ENCODE peak calls at places on chromosomes 1 and 21, in ten cellular contexts. One of them, this sample, is unnamed.

GRCh38 chr21:15870819-15871218 is 141.0 kb downstream of the USP25 start:
- DNase-seq in Peyer's patch: no peak
- DNase-seq in CD8-positive, alpha-beta memory T cell: no peak
- DNase-seq in HepG2: no peak
- DNase-seq in aorta: no peak
- DNase-seq in fibroblast of lung: no peak
- DNase-seq in CD4-positive, alpha-beta T cell: no peak
- DNase-seq in psoas muscle: no peak
- DNase-seq in adrenal gland: no peak
- DNase-seq in pancreas: no peak
- DNase-seq in this sample: no peak

GRCh38 chr21:40176732-40177131 is 309.5 kb downstream of the PCP4 start:
- DNase-seq in adrenal gland: no peak
- DNase-seq in CD4-positive, alpha-beta T cell: no peak
- DNase-seq in HepG2: no peak
- DNase-seq in fibroblast of lung: no peak
- DNase-seq in psoas muscle: no peak
- DNase-seq in pancreas: no peak
- DNase-seq in CD8-positive, alpha-beta memory T cell: no peak
- DNase-seq in Peyer's patch: no peak
- DNase-seq in aorta: no peak
- DNase-seq in this sample: no peak

GRCh38 chr1:117147341-117147831 is 25.8 kb upstream of the TRIM45 start:
- DNase-seq in pancreas: no peak
- DNase-seq in fibroblast of lung: no peak
- DNase-seq in CD8-positive, alpha-beta memory T cell: no peak
- DNase-seq in HepG2: no peak
- DNase-seq in Peyer's patch: no peak
- DNase-seq in aorta: no peak
- DNase-seq in psoas muscle: no peak
- DNase-seq in CD4-positive, alpha-beta T cell: no peak
- DNase-seq in adrenal gland: no peak
- DNase-seq in this sample: no peak

GRCh38 chr1:40872266-40872665 is 10.1 kb upstream of the CITED4 start:
- DNase-seq in Peyer's patch: no peak
- DNase-seq in CD8-positive, alpha-beta memory T cell: no peak
- DNase-seq in aorta: no peak
- DNase-seq in adrenal gland: no peak
- DNase-seq in pancreas: no peak
- DNase-seq in psoas muscle: no peak
- DNase-seq in fibroblast of lung: no peak
- DNase-seq in HepG2: no peak
- DNase-seq in CD4-positive, alpha-beta T cell: no peak
- DNase-seq in this sample: no peak

GRCh38 chr1:225527575-225527974 is 99.7 kb upstream of the LBR start:
- DNase-seq in adrenal gland: no peak
- DNase-seq in CD4-positive, alpha-beta T cell: no peak
- DNase-seq in HepG2: no peak
- DNase-seq in pancreas: no peak
- DNase-seq in CD8-positive, alpha-beta memory T cell: no peak
- DNase-seq in fibroblast of lung: no peak
- DNase-seq in Peyer's patch: no peak
- DNase-seq in aorta: no peak
- DNase-seq in psoas muscle: no peak
- DNase-seq in this sample: no peak

GRCh38 chr1:192485692-192486436 is 89.7 kb upstream of the RGS1 start:
- DNase-seq in Peyer's patch: no peak
- DNase-seq in CD4-positive, alpha-beta T cell: no peak
- DNase-seq in fibroblast of lung: peak
- DNase-seq in HepG2: peak
- DNase-seq in adrenal gland: peak
- DNase-seq in psoas muscle: no peak
- DNase-seq in pancreas: peak
- DNase-seq in aorta: peak
- DNase-seq in CD8-positive, alpha-beta memory T cell: no peak
- DNase-seq in this sample: no peak

GRCh38 chr21:42678618-42679295 is 25.3 kb downstream of the PDE9A start:
- DNase-seq in psoas muscle: peak
- DNase-seq in aorta: peak
- DNase-seq in CD8-positive, alpha-beta memory T cell: no peak
- DNase-seq in HepG2: no peak
- DNase-seq in adrenal gland: no peak
- DNase-seq in pancreas: no peak
- DNase-seq in CD4-positive, alpha-beta T cell: no peak
- DNase-seq in Peyer's patch: no peak
- DNase-seq in fibroblast of lung: no peak
- DNase-seq in this sample: no peak

GRCh38 chr1:68128157-68128556 is 77.7 kb upstream of the DIRAS3 start:
- DNase-seq in HepG2: peak
- DNase-seq in adrenal gland: no peak
- DNase-seq in CD4-positive, alpha-beta T cell: no peak
- DNase-seq in pancreas: no peak
- DNase-seq in Peyer's patch: no peak
- DNase-seq in psoas muscle: no peak
- DNase-seq in aorta: no peak
- DNase-seq in CD8-positive, alpha-beta memory T cell: no peak
- DNase-seq in fibroblast of lung: peak
- DNase-seq in this sample: no peak

GRCh38 chr1:195580988-195581387 is 1027.3 kb downstream of the KCNT2 start:
- DNase-seq in pancreas: no peak
- DNase-seq in aorta: no peak
- DNase-seq in HepG2: no peak
- DNase-seq in fibroblast of lung: no peak
- DNase-seq in CD4-positive, alpha-beta T cell: no peak
- DNase-seq in CD8-positive, alpha-beta memory T cell: no peak
- DNase-seq in psoas muscle: no peak
- DNase-seq in adrenal gland: no peak
- DNase-seq in Peyer's patch: no peak
- DNase-seq in this sample: no peak

GRCh38 chr21:42193721-42194120 is 25.2 kb upstream of the ABCG1 start:
- DNase-seq in CD4-positive, alpha-beta T cell: no peak
- DNase-seq in Peyer's patch: no peak
- DNase-seq in adrenal gland: no peak
- DNase-seq in fibroblast of lung: no peak
- DNase-seq in aorta: no peak
- DNase-seq in CD8-positive, alpha-beta memory T cell: no peak
- DNase-seq in psoas muscle: no peak
- DNase-seq in HepG2: no peak
- DNase-seq in pancreas: no peak
- DNase-seq in this sample: no peak

GRCh38 chr1:220290163-220290761 is 18.0 kb upstream of the RAB3GAP2 start:
- DNase-seq in adrenal gland: no peak
- DNase-seq in CD8-positive, alpha-beta memory T cell: no peak
- DNase-seq in fibroblast of lung: no peak
- DNase-seq in pancreas: no peak
- DNase-seq in psoas muscle: no peak
- DNase-seq in CD4-positive, alpha-beta T cell: no peak
- DNase-seq in HepG2: no peak
- DNase-seq in Peyer's patch: no peak
- DNase-seq in aorta: no peak
- DNase-seq in this sample: no peak

GRCh38 chr1:5837976-5838653 is 154.1 kb downstream of the NPHP4 start:
- DNase-seq in adrenal gland: no peak
- DNase-seq in psoas muscle: no peak
- DNase-seq in fibroblast of lung: no peak
- DNase-seq in pancreas: no peak
- DNase-seq in aorta: no peak
- DNase-seq in HepG2: no peak
- DNase-seq in CD4-positive, alpha-beta T cell: no peak
- DNase-seq in CD8-positive, alpha-beta memory T cell: no peak
- DNase-seq in Peyer's patch: no peak
- DNase-seq in this sample: no peak

DNA sequence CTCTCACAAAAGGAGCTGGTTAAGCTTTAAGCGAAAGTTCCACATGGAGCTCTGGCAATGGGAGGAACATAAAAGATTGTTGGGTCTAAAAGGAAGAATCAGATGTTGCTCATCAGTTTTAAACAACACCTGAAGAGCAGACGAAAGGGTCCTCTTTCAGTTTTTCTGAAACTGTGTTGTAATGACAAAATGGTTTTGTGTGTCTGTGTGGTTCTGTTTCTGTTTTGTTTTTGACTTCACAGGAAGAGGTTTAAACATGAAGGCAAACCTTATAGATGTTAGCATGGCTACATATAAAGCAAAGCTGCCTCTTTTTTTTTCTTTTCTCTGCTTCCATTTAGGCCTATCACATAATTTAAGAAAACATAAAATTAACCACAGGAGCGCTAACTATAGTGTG is 136.1 kb downstream of the ZP4 start:
- DNase-seq in aorta: no peak
- DNase-seq in pancreas: no peak
- DNase-seq in HepG2: no peak
- DNase-seq in adrenal gland: no peak
- DNase-seq in Peyer's patch: no peak
- DNase-seq in CD8-positive, alpha-beta memory T cell: no peak
- DNase-seq in CD4-positive, alpha-beta T cell: no peak
- DNase-seq in psoas muscle: no peak
- DNase-seq in fibroblast of lung: no peak
- DNase-seq in this sample: no peak
- H3K27ac ChIP-seq in aorta: no peak
- H3K27ac ChIP-seq in pancreas: no peak
- H3K27ac ChIP-seq in HepG2: no peak
- H3K27ac ChIP-seq in adrenal gland: no peak
- H3K27ac ChIP-seq in Peyer's patch: no peak
- H3K27ac ChIP-seq in CD8-positive, alpha-beta memory T cell: no peak
- H3K27ac ChIP-seq in CD4-positive, alpha-beta T cell: no peak
- H3K27ac ChIP-seq in psoas muscle: no peak
- H3K27ac ChIP-seq in fibroblast of lung: no peak
- H3K27ac ChIP-seq in this sample: no peak

DNA sequence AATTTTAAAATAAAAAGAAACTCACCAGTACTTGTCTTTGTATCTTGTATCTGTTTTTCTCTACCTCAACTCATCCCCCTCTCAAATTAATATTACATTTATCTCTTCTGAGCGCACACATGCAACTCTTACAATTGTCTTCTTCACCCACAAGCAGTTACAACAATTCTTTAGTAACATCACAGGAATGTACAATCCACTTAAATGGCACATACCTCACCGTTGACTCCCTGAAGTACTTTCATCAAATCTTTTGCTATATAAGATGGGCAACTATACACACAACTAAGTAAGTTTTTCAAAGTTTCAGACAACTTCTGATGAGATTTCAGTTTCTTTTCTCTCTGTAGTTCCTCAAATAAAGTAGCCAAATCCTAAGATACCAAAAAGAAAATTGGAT is 28.3 kb downstream of the HEATR1 start:
- DNase-seq in Peyer's patch: no peak
- DNase-seq in adrenal gland: no peak
- DNase-seq in fibroblast of lung: peak
- DNase-seq in aorta: no peak
- DNase-seq in CD4-positive, alpha-beta T cell: no peak
- DNase-seq in HepG2: no peak
- DNase-seq in pancreas: no peak
- DNase-seq in CD8-positive, alpha-beta memory T cell: no peak
- DNase-seq in psoas muscle: no peak
- DNase-seq in this sample: no peak
- H3K27ac ChIP-seq in Peyer's patch: no peak
- H3K27ac ChIP-seq in adrenal gland: no peak
- H3K27ac ChIP-seq in fibroblast of lung: no peak
- H3K27ac ChIP-seq in aorta: no peak
- H3K27ac ChIP-seq in CD4-positive, alpha-beta T cell: no peak
- H3K27ac ChIP-seq in HepG2: no peak
- H3K27ac ChIP-seq in pancreas: no peak
- H3K27ac ChIP-seq in CD8-positive, alpha-beta memory T cell: no peak
- H3K27ac ChIP-seq in psoas muscle: no peak
- H3K27ac ChIP-seq in this sample: no peak

DNA sequence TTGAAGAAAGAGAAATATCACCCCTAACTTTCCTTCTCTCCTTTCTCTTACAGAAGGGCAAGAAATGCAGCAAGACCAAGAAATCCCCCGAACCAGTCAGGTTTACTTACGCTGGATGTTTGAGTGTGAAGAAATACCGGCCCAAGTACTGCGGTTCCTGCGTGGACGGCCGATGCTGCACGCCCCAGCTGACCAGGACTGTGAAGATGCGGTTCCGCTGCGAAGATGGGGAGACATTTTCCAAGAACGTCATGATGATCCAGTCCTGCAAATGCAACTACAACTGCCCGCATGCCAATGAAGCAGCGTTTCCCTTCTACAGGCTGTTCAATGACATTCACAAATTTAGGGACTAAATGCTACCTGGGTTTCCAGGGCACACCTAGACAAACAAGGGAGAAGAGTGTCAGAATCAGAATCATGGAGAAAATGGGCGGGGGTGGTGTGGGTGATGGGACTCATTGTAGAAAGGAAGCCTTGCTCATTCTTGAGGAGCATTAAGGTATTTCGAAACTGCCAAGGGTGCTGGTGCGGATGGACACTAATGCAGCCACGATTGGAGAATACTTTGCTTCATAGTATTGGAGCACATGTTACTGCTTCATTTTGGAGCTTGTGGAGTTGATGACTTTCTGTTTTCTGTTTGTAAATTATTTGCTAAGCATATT is 2.3 kb downstream of the CCN1 start:
- DNase-seq in pancreas: no peak
- DNase-seq in adrenal gland: no peak
- DNase-seq in HepG2: no peak
- DNase-seq in CD4-positive, alpha-beta T cell: no peak
- DNase-seq in CD8-positive, alpha-beta memory T cell: no peak
- DNase-seq in Peyer's patch: no peak
- DNase-seq in psoas muscle: no peak
- DNase-seq in aorta: no peak
- DNase-seq in fibroblast of lung: peak
- DNase-seq in this sample: no peak
- H3K27ac ChIP-seq in pancreas: no peak
- H3K27ac ChIP-seq in adrenal gland: peak
- H3K27ac ChIP-seq in HepG2: no peak
- H3K27ac ChIP-seq in CD4-positive, alpha-beta T cell: no peak
- H3K27ac ChIP-seq in CD8-positive, alpha-beta memory T cell: no peak
- H3K27ac ChIP-seq in Peyer's patch: peak
- H3K27ac ChIP-seq in psoas muscle: peak
- H3K27ac ChIP-seq in aorta: peak
- H3K27ac ChIP-seq in fibroblast of lung: peak
- H3K27ac ChIP-seq in this sample: no peak

DNA sequence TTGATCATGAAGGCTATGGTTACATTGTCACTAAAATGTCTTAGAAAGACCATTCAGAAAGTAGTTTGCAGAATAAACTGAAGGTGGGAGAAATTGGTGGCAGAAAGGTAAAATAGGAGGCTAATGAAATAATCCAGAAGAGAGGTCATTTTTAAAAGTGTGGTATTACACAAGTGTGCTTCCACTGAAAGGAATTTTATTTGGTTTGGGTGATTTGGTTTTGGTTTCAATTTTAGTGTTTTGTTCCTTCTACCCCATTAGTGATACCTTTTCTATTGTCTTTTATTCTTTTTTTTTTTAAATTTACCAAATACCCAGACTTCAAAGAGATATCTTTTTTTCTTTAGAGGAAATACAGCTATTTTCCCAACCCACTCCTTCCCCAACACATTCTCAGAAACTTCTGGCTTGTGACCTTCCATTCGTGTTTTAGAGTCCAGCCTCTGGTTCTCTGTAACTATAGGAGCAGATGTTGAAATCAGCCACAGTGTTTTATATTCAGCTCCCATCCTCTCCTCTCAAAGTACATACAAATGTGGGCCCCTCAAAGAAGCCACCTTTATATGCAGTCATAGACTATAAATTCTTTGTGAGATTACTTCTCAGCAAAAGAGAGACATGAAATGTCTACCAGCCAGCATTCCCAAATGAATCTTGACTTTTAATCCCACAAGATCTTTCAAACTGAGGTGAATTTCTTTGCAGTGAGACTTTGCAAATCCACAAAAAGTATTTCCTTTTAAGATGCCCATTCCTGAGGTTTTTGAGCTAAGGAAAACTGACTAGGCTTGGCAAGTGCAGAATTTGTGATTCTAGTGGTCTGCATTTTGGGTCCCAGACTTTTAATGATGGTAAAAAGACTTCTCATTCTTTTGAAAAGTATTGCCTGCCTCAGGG is 42.0 kb upstream of the PALMD start:
- DNase-seq in CD8-positive, alpha-beta memory T cell: no peak
- DNase-seq in fibroblast of lung: peak
- DNase-seq in aorta: no peak
- DNase-seq in psoas muscle: no peak
- DNase-seq in Peyer's patch: no peak
- DNase-seq in pancreas: no peak
- DNase-seq in CD4-positive, alpha-beta T cell: no peak
- DNase-seq in HepG2: no peak
- DNase-seq in adrenal gland: no peak
- DNase-seq in this sample: no peak
- H3K27ac ChIP-seq in CD8-positive, alpha-beta memory T cell: no peak
- H3K27ac ChIP-seq in fibroblast of lung: peak
- H3K27ac ChIP-seq in aorta: no peak
- H3K27ac ChIP-seq in psoas muscle: no peak
- H3K27ac ChIP-seq in Peyer's patch: no peak
- H3K27ac ChIP-seq in pancreas: no peak
- H3K27ac ChIP-seq in CD4-positive, alpha-beta T cell: no peak
- H3K27ac ChIP-seq in HepG2: peak
- H3K27ac ChIP-seq in adrenal gland: no peak
- H3K27ac ChIP-seq in this sample: no peak

This sample was measured in substantia nigra.